ENCODE peak calls at places on chromosomes 12 and 14, in four cellular contexts. W, T, Z and L are unnamed samples.

GRCh38 chr12:32739279-32739678 is 16.4 kb downstream of the YARS2 start:
- DNase-seq in Z (no peak), T (no peak), W (no peak), L (no peak)

GRCh38 chr12:48454675-48455074 is 17.7 kb upstream of the ANP32D start:
- DNase-seq in T (no peak), W (peak), Z (peak), L (no peak)

GRCh38 chr12:129001-129400 is 62.4 kb downstream of the IQSEC3 start:
- DNase-seq in Z (no peak), T (no peak), W (no peak), L (no peak)

GRCh38 chr12:4769073-4769472 is 48.9 kb downstream of the GALNT8 start:
- DNase-seq in Z (no peak), T (no peak), W (peak), L (no peak)

GRCh38 chr12:20624718-20625117 is 70.4 kb upstream of the SLCO1C1 start:
- DNase-seq in Z (peak), T (no peak), W (no peak), L (peak)

GRCh38 chr12:27689558-27690180 is 6.6 kb upstream of the REP15 start:
- DNase-seq in T (no peak), W (no peak), Z (no peak), L (no peak)

GRCh38 chr12:57718641-57719528 is 19.7 kb downstream of the AGAP2 start:
- DNase-seq in Z (no peak), T (no peak), W (no peak), L (no peak)

GRCh38 chr14:91231446-91231845 is 13.1 kb downstream of the GPR68 start:
- DNase-seq in T (no peak), W (peak), Z (no peak), L (no peak)

GRCh38 chr14:39217214-39217879 is 16.4 kb upstream of the MIA2 start:
- DNase-seq in W (peak), Z (no peak), T (no peak), L (no peak)

GRCh38 chr14:81219821-81220487 is 805 bp downstream of the GTF2A1 start:
- DNase-seq in Z (peak), T (no peak), W (peak), L (peak)

GRCh38 chr14:90741682-90741946 is 74.6 kb downstream of the TTC7B start:
- DNase-seq in W (no peak), T (no peak), Z (no peak), L (no peak)

GRCh38 chr14:73896521-73896920 is 9.9 kb downstream of the ZNF410 start:
- DNase-seq in Z (no peak), W (no peak), T (no peak), L (no peak)

GRCh38 chr14:106491851-106492250 is 965.5 kb downstream of the TMEM121 start:
- DNase-seq in W (peak), Z (no peak), T (no peak), L (no peak)

GRCh38 chr14:98950356-98950895 is 321.6 kb downstream of the BCL11B start:
- DNase-seq in W (no peak), Z (no peak), T (no peak), L (no peak)

GRCh38 chr14:98949506-98950135 is 322.4 kb downstream of the BCL11B start:
- DNase-seq in T (no peak), W (peak), Z (no peak), L (no peak)

GRCh38 chr14:98951521-98952152 is 320.4 kb downstream of the BCL11B start:
- DNase-seq in T (no peak), W (no peak), Z (no peak), L (no peak)

GRCh38 chr14:98952595-98953325 is 319.2 kb downstream of the BCL11B start:
- DNase-seq in Z (peak), W (peak), T (no peak), L (no peak)

DNA sequence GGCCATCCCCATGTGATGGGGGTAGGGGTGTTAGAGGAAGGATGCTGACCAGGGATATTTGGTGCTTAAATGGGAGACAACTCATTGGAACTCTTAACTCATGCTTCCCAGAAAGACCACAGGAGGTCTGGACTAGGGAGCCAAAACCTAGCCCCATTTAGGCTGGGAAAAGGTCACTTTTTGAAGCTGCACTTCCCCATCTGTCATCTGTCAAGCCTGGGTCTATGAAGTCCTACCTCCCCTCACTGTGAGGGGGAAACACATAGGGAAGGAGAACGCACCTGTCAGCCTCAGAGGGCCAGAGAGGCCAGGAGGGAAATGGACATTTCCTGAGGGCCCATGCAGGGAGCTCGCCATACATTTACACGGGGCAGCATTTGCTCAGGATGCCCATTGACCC is 321.0 kb downstream of the BCL11B start:
- DNase-seq in W (no peak), T (no peak), Z (no peak), L (no peak)
- TF ChIP-seq CTCF in W (no peak), T (no peak), Z (no peak), L (no peak)

GRCh38 chr12:114371733-114372132 is 34.2 kb downstream of the TBX5 start:
- DNase-seq in Z (no peak), W (no peak), T (no peak), L (no peak)

GRCh38 chr12:114369088-114369487 is 36.9 kb downstream of the TBX5 start:
- DNase-seq in W (no peak), Z (no peak), T (no peak), L (no peak)

GRCh38 chr12:114368685-114369084 is 37.3 kb downstream of the TBX5 start:
- DNase-seq in W (no peak), T (no peak), Z (no peak), L (no peak)

GRCh38 chr12:114371250-114371649 is 34.7 kb downstream of the TBX5 start:
- DNase-seq in W (no peak), Z (no peak), T (no peak), L (no peak)
- TF ChIP-seq CTCF in W (no peak), Z (no peak), T (no peak), L (no peak)

GRCh38 chr14:76919811-76920571 is 93.8 kb downstream of the LRRC74A start:
- DNase-seq in Z (peak), T (peak), W (peak), L (no peak)

GRCh38 chr14:76919431-76919810 is 93.2 kb downstream of the LRRC74A start:
- DNase-seq in Z (no peak), W (no peak), T (no peak), L (no peak)

GRCh38 chr14:76917759-76918175 is 91.6 kb downstream of the LRRC74A start:
- DNase-seq in Z (no peak), T (no peak), W (no peak), L (no peak)

GRCh38 chr14:76918176-76918750 is 92.1 kb downstream of the LRRC74A start:
- DNase-seq in Z (peak), W (peak), T (peak), L (no peak)

GRCh38 chr14:76918751-76919421 is 92.7 kb downstream of the LRRC74A start:
- DNase-seq in Z (peak), W (peak), T (peak), L (peak)
- TF ChIP-seq CTCF in Z (peak), W (no peak), T (no peak), L (no peak)

DNA sequence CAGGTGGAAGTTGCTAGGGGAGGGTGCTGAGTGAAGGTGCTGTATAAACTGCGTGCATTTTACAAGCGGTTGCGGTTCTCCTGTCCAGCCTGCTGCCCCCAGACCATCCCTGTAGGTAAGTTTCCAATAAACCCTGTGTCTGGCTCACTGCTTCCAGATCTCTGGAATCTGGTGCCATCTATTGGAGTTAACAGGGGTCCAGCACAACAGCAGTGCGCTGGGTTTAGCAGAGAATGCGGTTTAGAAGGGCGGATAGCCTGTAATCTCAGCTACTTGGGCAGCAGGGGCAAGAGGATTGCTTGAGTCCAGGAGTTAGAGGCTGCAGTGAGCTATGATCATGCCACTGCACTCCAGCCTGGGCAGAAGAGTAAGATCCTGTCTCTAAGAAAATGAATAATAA is 4.9 kb downstream of the AACS start:
- DNase-seq in Z (no peak), T (no peak), W (no peak), L (no peak)
- TF ChIP-seq CTCF in Z (no peak), T (no peak), W (no peak), L (no peak)

DNA sequence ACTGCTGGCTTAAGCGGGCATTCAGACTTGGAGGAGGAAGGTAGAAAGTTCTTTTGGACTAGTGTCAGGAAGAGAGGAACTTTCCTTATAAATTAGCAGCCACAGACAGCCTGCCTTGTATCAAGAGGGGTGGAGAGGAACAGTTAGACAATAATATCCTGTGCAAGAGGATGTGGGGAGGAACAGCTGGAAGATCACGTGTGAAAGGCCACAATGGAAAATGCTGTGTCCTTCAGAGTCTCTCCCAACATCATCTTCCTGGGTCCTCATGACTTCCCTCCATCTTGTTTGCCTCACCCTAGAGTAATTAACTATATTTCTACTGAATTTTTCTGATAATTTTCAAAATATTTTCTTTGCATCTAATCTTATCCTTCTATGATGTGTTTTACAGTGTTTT is 117.4 kb downstream of the MGAT4C start:
- DNase-seq in Z (no peak), T (no peak), W (no peak), L (no peak)
- TF ChIP-seq CTCF in Z (no peak), T (no peak), W (no peak), L (no peak)

DNA sequence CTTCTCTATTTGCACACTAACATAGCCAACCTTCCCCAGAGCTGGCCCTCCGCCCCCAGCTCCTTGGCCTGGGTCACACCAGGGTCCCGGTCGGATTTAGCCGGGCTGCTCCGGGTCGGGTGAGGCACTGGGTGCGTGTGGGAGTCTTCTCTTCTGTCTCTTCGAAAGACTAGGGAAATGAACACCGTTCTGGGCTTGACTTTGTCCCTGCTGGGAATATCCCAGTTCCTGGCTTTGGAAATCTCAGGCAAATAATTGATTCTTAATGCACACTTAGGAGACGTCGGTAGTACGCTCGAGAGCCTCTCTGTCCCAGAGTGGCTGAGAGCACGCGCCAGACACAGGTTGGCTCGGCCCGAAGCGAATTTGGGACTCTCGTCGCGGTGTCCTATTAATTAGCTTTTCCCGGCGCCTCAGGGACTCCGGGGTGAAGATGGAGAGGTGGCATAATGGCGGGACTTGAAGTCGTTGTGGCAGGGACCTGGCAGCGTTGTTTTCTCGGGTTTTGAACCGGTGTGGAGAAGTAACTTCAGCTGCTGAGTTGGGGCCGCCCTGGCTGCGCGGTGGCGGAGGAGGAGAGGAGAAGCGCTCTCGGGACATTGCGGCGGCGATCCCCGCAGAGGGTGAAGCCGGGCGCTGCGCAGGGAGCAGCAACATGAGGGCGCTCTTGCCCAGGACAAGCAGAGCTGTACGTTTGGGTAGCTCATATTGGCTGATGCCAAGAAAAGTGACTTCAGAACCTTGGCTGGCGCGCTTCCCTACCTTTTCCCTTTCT is 7.5 kb downstream of the FOXG1 start:
- DNase-seq in T (no peak), Z (no peak), W (no peak), L (peak)
- TF ChIP-seq CTCF in T (peak), Z (peak), W (no peak), L (no peak)

DNA sequence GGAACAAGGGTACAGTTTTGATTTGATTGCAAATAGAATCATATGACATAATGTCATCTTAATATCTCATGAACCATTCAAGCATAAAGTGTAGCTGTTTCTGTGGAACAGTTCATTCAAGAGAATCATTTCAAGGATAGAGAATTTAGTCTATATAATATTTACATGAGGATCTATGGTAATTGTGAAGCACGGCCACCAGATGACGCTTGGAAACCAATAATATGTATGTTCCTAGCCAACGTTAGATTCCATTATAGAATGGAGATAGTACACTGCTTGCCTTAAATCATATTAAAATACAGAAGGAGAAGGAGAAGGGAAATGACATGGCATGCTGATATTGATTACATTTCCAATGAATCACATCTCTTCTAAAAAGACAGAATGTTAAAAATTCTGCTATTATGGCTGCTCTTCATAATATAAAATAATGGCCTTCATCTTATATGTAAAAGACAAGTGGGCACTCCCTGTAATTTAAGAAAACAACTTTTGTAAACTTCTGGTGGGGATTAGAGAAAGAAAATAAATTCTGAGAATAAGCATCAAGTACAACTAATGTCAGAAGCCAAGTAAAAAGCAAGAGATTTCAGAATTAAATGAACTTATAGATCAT is 351.0 kb downstream of the NAV3 start:
- DNase-seq in W (peak), Z (no peak), T (no peak), L (no peak)
- TF ChIP-seq CTCF in W (peak), Z (peak), T (peak), L (peak)

GRCh38 chr14:43640718-43641267 is 866.3 kb downstream of the FSCB start:
- DNase-seq in Z (no peak), T (no peak), W (no peak), L (no peak)
- TF ChIP-seq CTCF in Z (no peak), T (no peak), W (no peak), L (no peak)

GRCh38 chr12:124567673-124568373 is 411 bp upstream of the NCOR2 start:
- DNase-seq in T (peak), Z (peak), W (peak), L (peak)
- TF ChIP-seq CTCF in T (peak), Z (no peak), W (no peak), L (no peak)

GRCh38 chr14:45664668-45665356 is 411.8 kb upstream of the MIS18BP1 start:
- DNase-seq in Z (no peak), W (peak), T (no peak), L (peak)
- TF ChIP-seq CTCF in Z (peak), W (peak), T (no peak), L (peak)